ENCODE peak calls at places on chromosomes 3 and 15, in five cellular contexts. M, F, T, N and C are unnamed samples.

GRCh38 chr3:111963424-111963823 is 15.4 kb upstream of the ABHD10 start:
- DNase-seq in M (no peak), F (no peak), T (no peak), N (peak; percentile 49), C (no peak)

GRCh38 chr3:190288836-190289235 is 33.4 kb downstream of the CLDN1 start:
- DNase-seq in M (no peak), F (no peak), T (no peak), N (no peak), C (no peak)

GRCh38 chr15:72345280-72345679 is 25.3 kb upstream of the CELF6 start:
- DNase-seq in M (no peak), F (no peak), T (no peak), N (no peak), C (no peak)

GRCh38 chr15:77454265-77454664 is 33.6 kb downstream of the HMG20A start:
- DNase-seq in M (no peak), F (no peak), T (no peak), N (peak; percentile 84), C (no peak)

GRCh38 chr15:51499379-51499976 is 123.1 kb downstream of the DMXL2 start:
- DNase-seq in M (no peak), F (no peak), T (no peak), N (peak; percentile 48), C (no peak)

GRCh38 chr3:38578551-38578950 is 70.9 kb downstream of the SCN5A start:
- DNase-seq in M (no peak), F (no peak), T (peak; percentile 49), N (no peak), C (peak; percentile 42)

GRCh38 chr15:84819291-84819768 is 2.2 kb downstream of the ALPK3 start:
- DNase-seq in M (no peak), F (no peak), T (peak; percentile 80), N (no peak), C (no peak)

GRCh38 chr15:29244544-29244943 is 25.1 kb downstream of the NSMCE3 start:
- DNase-seq in M (no peak), F (no peak), T (no peak), N (no peak), C (no peak)

GRCh38 chr3:23835087-23835486 is 29.3 kb downstream of the UBE2E1 start:
- DNase-seq in M (no peak), F (no peak), T (no peak), N (no peak), C (no peak)

GRCh38 chr3:23836536-23837230 is 30.9 kb downstream of the UBE2E1 start:
- DNase-seq in M (no peak), F (no peak), T (no peak), N (peak; percentile 20), C (no peak)

GRCh38 chr3:23840521-23840920 is 34.8 kb downstream of the UBE2E1 start:
- DNase-seq in M (no peak), F (no peak), T (no peak), N (no peak), C (no peak)

GRCh38 chr3:23835807-23836206 is 30.1 kb downstream of the UBE2E1 start:
- DNase-seq in M (no peak), F (no peak), T (no peak), N (no peak), C (no peak)

DNA sequence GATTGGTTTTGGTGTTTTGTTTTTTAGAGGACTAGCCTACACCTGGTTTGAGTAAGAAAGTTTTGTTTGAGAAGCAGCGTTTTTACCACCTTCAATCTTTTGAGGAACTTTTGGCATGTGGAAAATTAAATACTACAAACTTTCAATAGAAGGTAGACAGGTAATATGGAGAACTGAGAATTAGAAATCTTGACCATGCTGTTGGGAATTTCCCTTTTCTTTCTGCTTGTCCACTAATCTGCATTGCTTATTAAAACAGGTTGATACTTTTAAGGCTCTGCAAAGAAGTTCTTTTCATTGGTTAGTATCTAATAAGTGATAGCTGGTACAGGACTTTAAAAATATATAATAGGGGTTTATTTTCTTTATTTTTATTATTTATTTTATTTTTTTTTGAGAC is 31.9 kb downstream of the UBE2E1 start:
- DNase-seq in M (no peak), F (no peak), T (no peak), N (no peak), C (no peak)
- TF ChIP-seq CTCF in M (no peak), F (no peak), T (no peak), N (no peak), C (no peak)

DNA sequence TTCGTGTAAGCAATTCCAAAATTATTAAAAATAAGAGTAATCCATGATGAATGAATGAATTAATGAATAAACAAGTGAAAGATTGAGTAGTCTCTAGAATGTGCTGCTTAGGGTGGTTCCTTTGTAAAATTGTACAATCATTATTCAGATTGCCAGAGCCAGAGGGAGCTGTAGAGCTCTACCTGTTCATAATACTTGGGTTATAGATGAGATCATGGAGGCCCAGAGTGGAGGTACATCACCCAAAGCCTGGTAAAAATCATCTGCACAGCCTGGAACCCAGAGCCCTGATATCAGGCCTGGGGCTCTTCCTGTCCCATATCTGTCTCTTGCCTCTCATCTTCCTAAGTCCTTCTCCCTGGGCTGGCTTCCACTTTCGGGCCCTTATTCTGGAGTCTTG is 297.2 kb downstream of the RPLP1 start:
- DNase-seq in M (no peak), F (no peak), T (no peak), N (no peak), C (no peak)
- TF ChIP-seq CTCF in M (no peak), F (no peak), T (no peak), N (peak; percentile 12), C (peak; percentile 23)

GRCh38 chr3:9866639-9867038 is 13.4 kb downstream of the CIDEC start:
- DNase-seq in M (peak; percentile 41), F (no peak), T (no peak), N (peak; percentile 59), C (no peak)
- TF ChIP-seq CTCF in M (no peak), F (no peak), T (no peak), N (no peak), C (no peak)

GRCh38 chr3:61936344-61936937 is 375.1 kb downstream of the PTPRG start:
- DNase-seq in M (peak; percentile 13), F (no peak), T (no peak), N (no peak), C (no peak)
- TF ChIP-seq CTCF in M (no peak), F (peak; percentile 15), T (peak; percentile 19), N (peak; percentile 63), C (peak; percentile 73)

DNA sequence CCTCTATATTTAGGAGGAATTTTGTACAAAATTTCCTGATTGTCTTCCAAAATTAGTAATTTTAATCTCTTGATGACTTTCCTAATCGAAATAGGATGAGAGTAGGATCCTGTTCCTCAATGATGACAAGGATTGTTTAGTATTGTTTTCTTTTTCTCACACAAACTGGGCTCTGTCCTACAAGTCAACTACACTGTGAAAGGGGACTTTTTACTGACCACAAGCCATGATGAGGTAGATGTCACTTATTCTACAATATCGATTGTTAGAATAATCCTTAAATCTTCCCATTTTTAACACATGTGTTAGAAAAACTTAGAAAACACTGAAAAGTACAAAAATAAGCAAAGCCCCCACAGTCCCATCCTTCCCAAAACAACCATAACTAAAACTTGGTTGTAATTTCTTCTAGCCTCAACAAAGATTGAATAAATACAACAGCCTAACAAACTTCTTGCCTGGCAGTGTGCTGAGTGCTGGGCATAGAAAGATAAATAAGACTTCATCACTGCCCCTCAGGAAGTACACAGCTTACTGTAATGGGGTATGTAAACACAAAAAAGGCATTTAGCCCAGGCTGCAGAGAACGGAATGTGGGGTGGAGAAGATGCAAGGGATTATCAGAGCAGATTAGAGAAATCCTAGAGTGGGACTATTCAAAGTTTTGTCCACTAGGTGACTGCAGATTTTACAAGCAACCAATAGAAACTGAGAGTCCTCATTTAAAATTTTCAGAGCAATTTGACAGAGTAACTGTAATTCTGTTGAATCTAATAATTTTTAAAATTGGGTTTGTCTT is 35.6 kb upstream of the TSC22D2 start:
- DNase-seq in M (no peak), F (no peak), T (no peak), N (peak; percentile 42), C (no peak)
- TF ChIP-seq CTCF in M (peak; percentile 17), F (no peak), T (no peak), N (peak; percentile 43), C (peak; percentile 58)

DNA sequence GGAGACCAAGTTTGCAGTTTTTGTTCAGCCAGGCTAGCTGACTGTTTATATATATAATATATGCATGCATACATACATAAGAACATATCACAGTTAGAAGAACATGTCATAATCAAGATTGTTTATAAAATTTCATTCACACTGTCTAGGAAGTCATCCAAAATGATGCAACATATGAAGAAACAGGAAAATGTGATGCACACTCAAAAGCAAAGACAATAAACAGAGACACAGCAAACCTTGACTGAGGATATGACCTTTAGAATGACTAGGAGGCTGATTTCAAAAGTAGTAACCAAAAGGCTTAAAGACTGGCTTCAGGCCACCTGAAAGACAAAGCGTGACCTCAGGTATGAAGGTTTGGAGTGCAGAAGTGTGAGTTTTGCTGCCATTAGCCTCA is 166.2 kb upstream of the NDN start:
- DNase-seq in M (no peak), F (no peak), T (no peak), N (no peak), C (no peak)
- TF ChIP-seq CTCF in M (no peak), F (no peak), T (no peak), N (no peak), C (no peak)

GRCh38 chr3:128875556-128876120 is 3.8 kb upstream of the ACAD9 start:
- DNase-seq in M (peak; percentile 29), F (peak; percentile 74), T (no peak), N (no peak), C (no peak)
- TF ChIP-seq CTCF in M (peak; percentile 21), F (peak; percentile 35), T (peak; percentile 25), N (peak; percentile 19), C (peak; percentile 72)